ENCODE peak calls at places on chromosomes 16 and 17, in six cellular contexts. One of them, this sample, is unnamed.

GRCh38 chr17:81339180-81339501 is 44.0 kb upstream of the SLC38A10 start:
- DNase-seq in H7: peak; percentile 82
- DNase-seq in GDM1: no peak
- DNase-seq in MCF 10A: no peak
- DNase-seq in AG20443: no peak
- DNase-seq in T47D: no peak
- DNase-seq in this sample: no peak

GRCh38 chr16:23903001-23903414 is 67.2 kb downstream of the PRKCB start:
- DNase-seq in GDM1: no peak
- DNase-seq in T47D: peak; percentile 7
- DNase-seq in H7: no peak
- DNase-seq in MCF 10A: peak; percentile 73
- DNase-seq in AG20443: no peak
- DNase-seq in this sample: no peak

GRCh38 chr17:57834146-57834741 is 15.6 kb downstream of the MRPS23 start:
- DNase-seq in T47D: peak; percentile 79
- DNase-seq in MCF 10A: peak; percentile 76
- DNase-seq in AG20443: peak; percentile 32
- DNase-seq in H7: peak; percentile 75
- DNase-seq in GDM1: no peak
- DNase-seq in this sample: no peak

GRCh38 chr16:27677300-27677699 is 127.4 kb downstream of the KATNIP start:
- DNase-seq in H7: no peak
- DNase-seq in AG20443: no peak
- DNase-seq in GDM1: no peak
- DNase-seq in T47D: no peak
- DNase-seq in MCF 10A: no peak
- DNase-seq in this sample: no peak

GRCh38 chr17:43787728-43788127 is 7.5 kb downstream of the CFAP97D1 start:
- DNase-seq in T47D: no peak
- DNase-seq in MCF 10A: no peak
- DNase-seq in H7: no peak
- DNase-seq in AG20443: no peak
- DNase-seq in GDM1: no peak
- DNase-seq in this sample: no peak

GRCh38 chr17:163514-164103 is 17.8 kb downstream of the DOC2B start:
- DNase-seq in T47D: no peak
- DNase-seq in GDM1: no peak
- DNase-seq in MCF 10A: peak; percentile 38
- DNase-seq in H7: peak; percentile 89
- DNase-seq in AG20443: peak; percentile 57
- DNase-seq in this sample: no peak

GRCh38 chr16:17459903-17460521 is 10.7 kb downstream of the XYLT1 start:
- DNase-seq in MCF 10A: no peak
- DNase-seq in GDM1: no peak
- DNase-seq in AG20443: no peak
- DNase-seq in T47D: no peak
- DNase-seq in H7: no peak
- DNase-seq in this sample: no peak

GRCh38 chr17:75750661-75751423 is 14.2 kb downstream of the GALK1 start:
- DNase-seq in H7: no peak
- DNase-seq in MCF 10A: no peak
- DNase-seq in AG20443: no peak
- DNase-seq in GDM1: no peak
- DNase-seq in T47D: no peak
- DNase-seq in this sample: no peak

GRCh38 chr17:19554393-19554792 is 20.7 kb downstream of the SLC47A1 start:
- DNase-seq in T47D: peak; percentile 72
- DNase-seq in AG20443: no peak
- DNase-seq in H7: no peak
- DNase-seq in GDM1: no peak
- DNase-seq in MCF 10A: no peak
- DNase-seq in this sample: no peak

GRCh38 chr16:1351215-1351581 is 480 bp downstream of the TSR3 start:
- DNase-seq in GDM1: no peak
- DNase-seq in AG20443: no peak
- DNase-seq in MCF 10A: no peak
- DNase-seq in H7: no peak
- DNase-seq in T47D: no peak
- DNase-seq in this sample: no peak

GRCh38 chr17:31202968-31203367 is 94.1 kb downstream of the OMG start:
- DNase-seq in AG20443: peak; percentile 44
- DNase-seq in T47D: no peak
- DNase-seq in H7: no peak
- DNase-seq in GDM1: no peak
- DNase-seq in MCF 10A: no peak
- DNase-seq in this sample: no peak

GRCh38 chr16:54954220-54954619 is 23.6 kb downstream of the IRX5 start:
- DNase-seq in MCF 10A: no peak
- DNase-seq in GDM1: no peak
- DNase-seq in T47D: no peak
- DNase-seq in AG20443: no peak
- DNase-seq in H7: no peak
- DNase-seq in this sample: no peak

GRCh38 chr17:81025065-81025751 is 9.7 kb upstream of the BAIAP2 start:
- DNase-seq in T47D: no peak
- DNase-seq in GDM1: no peak
- DNase-seq in AG20443: no peak
- DNase-seq in H7: peak; percentile 32
- DNase-seq in MCF 10A: no peak
- DNase-seq in this sample: no peak

GRCh38 chr16:51402239-51402638 is 251.2 kb upstream of the SALL1 start:
- DNase-seq in H7: no peak
- DNase-seq in AG20443: no peak
- DNase-seq in MCF 10A: no peak
- DNase-seq in GDM1: no peak
- DNase-seq in T47D: no peak
- DNase-seq in this sample: no peak

GRCh38 chr16:84237994-84238750 is 1.6 kb downstream of the KCNG4 start:
- DNase-seq in GDM1: no peak
- DNase-seq in H7: peak; percentile 10
- DNase-seq in MCF 10A: no peak
- DNase-seq in T47D: no peak
- DNase-seq in AG20443: no peak
- DNase-seq in this sample: no peak

GRCh38 chr17:65638221-65638940 is 76.9 kb upstream of the AXIN2 start:
- DNase-seq in T47D: no peak
- DNase-seq in MCF 10A: no peak
- DNase-seq in AG20443: no peak
- DNase-seq in H7: no peak
- DNase-seq in GDM1: no peak
- DNase-seq in this sample: no peak

GRCh38 chr16:2061023-2061422 is 13.2 kb downstream of the TSC2 start:
- DNase-seq in GDM1: no peak
- DNase-seq in MCF 10A: no peak
- DNase-seq in H7: no peak
- DNase-seq in AG20443: no peak
- DNase-seq in T47D: no peak
- DNase-seq in this sample: no peak

GRCh38 chr17:48569676-48570324 is 8.3 kb downstream of the HOXB4 start:
- DNase-seq in GDM1: no peak
- DNase-seq in H7: no peak
- DNase-seq in MCF 10A: no peak
- DNase-seq in AG20443: no peak
- DNase-seq in T47D: no peak
- DNase-seq in this sample: no peak

GRCh38 chr16:83797013-83797412 is 10.8 kb upstream of the HSBP1 start:
- DNase-seq in T47D: peak; percentile 40
- DNase-seq in AG20443: no peak
- DNase-seq in GDM1: no peak
- DNase-seq in H7: peak; percentile 23
- DNase-seq in MCF 10A: no peak
- DNase-seq in this sample: no peak

GRCh38 chr16:81797443-81797842 is 18.4 kb downstream of the PLCG2 start:
- DNase-seq in AG20443: no peak
- DNase-seq in MCF 10A: no peak
- DNase-seq in H7: no peak
- DNase-seq in GDM1: peak; percentile 23
- DNase-seq in T47D: no peak
- DNase-seq in this sample: peak; percentile 78

GRCh38 chr17:73201215-73202069 is 8.6 kb downstream of the COG1 start:
- DNase-seq in T47D: no peak
- DNase-seq in MCF 10A: no peak
- DNase-seq in GDM1: no peak
- DNase-seq in H7: no peak
- DNase-seq in AG20443: no peak
- DNase-seq in this sample: no peak

GRCh38 chr17:7323731-7324437 is 5.3 kb downstream of the NEURL4 start:
- DNase-seq in AG20443: peak; percentile 78
- DNase-seq in MCF 10A: peak; percentile 42
- DNase-seq in H7: peak; percentile 98
- DNase-seq in T47D: no peak
- DNase-seq in GDM1: no peak
- DNase-seq in this sample: no peak

GRCh38 chr16:58509256-58510096 is 5.8 kb upstream of the SETD6 start:
- DNase-seq in H7: no peak
- DNase-seq in MCF 10A: no peak
- DNase-seq in AG20443: no peak
- DNase-seq in T47D: peak; percentile 51
- DNase-seq in GDM1: no peak
- DNase-seq in this sample: no peak